ENCODE peak calls at places on chromosome X, in five cellular contexts. B is AG04449; S is CD8-positive, alpha-beta memory T cell; C is lower lobe of right lung; N is HCT116. U is an unnamed sample.

GRCh38 chrX:19904778-19905367 is 17.5 kb upstream of the SH3KBP1 start:
- DNase-seq in B (no peak), S (no peak), C (no peak), N (peak), U (no peak)

GRCh38 chrX:55908685-55909212 is 191.2 kb downstream of the RRAGB start:
- DNase-seq in B (no peak), S (no peak), C (no peak), N (no peak), U (peak)

GRCh38 chrX:3250946-3251345 is 95.5 kb downstream of the MXRA5 start:
- DNase-seq in B (no peak), S (no peak), C (no peak), N (no peak), U (no peak)

GRCh38 chrX:57156397-57157049 is 19.3 kb upstream of the SPIN2A start:
- DNase-seq in B (no peak), S (no peak), C (no peak), N (peak), U (no peak)

GRCh38 chrX:104376937-104377336 is 122.2 kb upstream of the ESX1 start:
- DNase-seq in B (no peak), S (no peak), C (no peak), N (no peak), U (no peak)

GRCh38 chrX:70033348-70033747 is 16.4 kb downstream of the AWAT2 start:
- DNase-seq in B (no peak), S (no peak), C (no peak), N (peak), U (peak)

GRCh38 chrX:7385131-7385530 is 237.2 kb upstream of the PUDP start:
- DNase-seq in B (no peak), S (no peak), C (no peak), N (no peak), U (no peak)

GRCh38 chrX:66676413-66676812 is 37.5 kb upstream of the EDA2R start:
- DNase-seq in B (no peak), S (no peak), C (no peak), N (no peak), U (no peak)

GRCh38 chrX:120109378-120109777 is 6.3 kb downstream of the RHOXF1 start:
- DNase-seq in B (no peak), S (no peak), C (no peak), N (no peak), U (no peak)

GRCh38 chrX:138128025-138128671 is 562.2 kb downstream of the ZIC3 start:
- DNase-seq in B (no peak), S (no peak), C (no peak), N (peak), U (no peak)

GRCh38 chrX:124388562-124388961 is 42.2 kb downstream of the SH2D1A start:
- DNase-seq in B (no peak), S (peak), C (peak), N (peak), U (peak)

GRCh38 chrX:40245411-40246140 is 147.8 kb upstream of the BCOR start:
- DNase-seq in B (no peak), S (no peak), C (no peak), N (no peak), U (peak)

GRCh38 chrX:131633285-131633917 is 89.5 kb downstream of the OR13H1 start:
- DNase-seq in B (no peak), S (no peak), C (no peak), N (peak), U (no peak)

GRCh38 chrX:116873678-116874077 is 410.9 kb upstream of the CT83 start:
- DNase-seq in B (no peak), S (no peak), C (no peak), N (no peak), U (no peak)

DNA sequence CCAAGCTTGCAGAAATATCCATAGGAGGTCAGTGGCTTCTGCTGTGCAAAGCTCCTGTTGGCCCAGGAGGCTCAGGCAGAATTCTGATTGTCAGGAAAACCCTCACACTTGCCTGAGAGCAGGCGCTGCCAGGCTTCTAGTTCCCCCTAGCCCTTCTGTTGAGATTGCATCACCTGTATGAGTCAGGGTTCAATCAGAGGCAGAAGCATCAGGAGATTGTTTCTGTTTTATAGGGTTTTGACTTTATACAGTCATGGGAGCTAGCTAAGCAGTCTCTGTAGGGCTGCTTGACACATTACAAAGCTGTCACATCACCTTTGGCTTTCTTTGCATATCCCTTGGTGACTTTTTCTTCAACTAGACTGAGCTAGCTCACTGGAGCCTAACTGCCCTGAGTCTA is 27.8 kb downstream of the DIPK2B start:
- DNase-seq in B (no peak), S (no peak), C (no peak), N (peak), U (no peak)
- H3K4me3 ChIP-seq in B (no peak), S (no peak), C (no peak), N (no peak), U (no peak)

GRCh38 chrX:73851014-73852009 is 288.3 kb downstream of the CHIC1 start:
- DNase-seq in B (no peak), S (no peak), C (no peak), N (no peak), U (no peak)

GRCh38 chrX:73849054-73849453 is 286.1 kb downstream of the CHIC1 start:
- DNase-seq in B (no peak), S (no peak), C (no peak), N (no peak), U (no peak)

GRCh38 chrX:73852022-73852421 is 289.0 kb downstream of the CHIC1 start:
- DNase-seq in B (no peak), S (no peak), C (no peak), N (no peak), U (no peak)

GRCh38 chrX:73850124-73851013 is 287.4 kb downstream of the CHIC1 start:
- DNase-seq in B (no peak), S (no peak), C (no peak), N (peak), U (no peak)

DNA sequence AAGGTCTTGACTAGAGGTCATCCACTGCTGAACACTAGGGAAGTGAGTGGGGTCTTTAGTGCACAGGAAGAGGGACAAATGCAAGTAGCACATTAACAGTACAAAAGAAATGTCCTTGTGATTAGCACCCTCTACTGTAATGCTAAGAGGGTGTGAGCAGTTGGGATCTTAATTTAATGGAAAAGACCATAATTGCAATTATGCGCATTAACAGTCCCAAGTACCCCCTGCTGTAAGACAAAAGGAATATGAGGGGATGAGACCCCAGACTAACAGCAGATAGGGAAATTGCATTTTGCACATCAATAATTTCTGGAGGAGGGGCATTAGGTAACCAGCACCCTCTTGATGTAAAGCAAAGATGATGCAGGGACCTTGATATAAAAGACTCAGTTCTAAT is 285.0 kb downstream of the CHIC1 start:
- DNase-seq in B (no peak), S (no peak), C (no peak), N (no peak), U (no peak)
- H3K4me3 ChIP-seq in B (no peak), S (no peak), C (no peak), N (no peak), U (no peak)

GRCh38 chrX:153674219-153674851 is 722 bp upstream of the PNCK start:
- DNase-seq in B (no peak), S (no peak), C (no peak), N (no peak), U (no peak)

GRCh38 chrX:153670748-153671588 is 2.6 kb downstream of the PNCK start:
- DNase-seq in B (no peak), S (no peak), C (no peak), N (no peak), U (no peak)

GRCh38 chrX:153673398-153674218 is at the start of gene PNCK:
- DNase-seq in B (no peak), S (no peak), C (no peak), N (no peak), U (no peak)

GRCh38 chrX:153671589-153672530 is 1.8 kb downstream of the PNCK start:
- DNase-seq in B (no peak), S (no peak), C (no peak), N (no peak), U (no peak)

GRCh38 chrX:153672531-153673397 is 849 bp downstream of the PNCK start:
- DNase-seq in B (no peak), S (no peak), C (no peak), N (no peak), U (no peak)
- H3K4me3 ChIP-seq in B (no peak), S (no peak), C (no peak), N (no peak), U (no peak)

GRCh38 chrX:107739541-107739940 is 36.0 kb downstream of the TSC22D3 start:
- DNase-seq in B (no peak), S (no peak), C (no peak), N (no peak), U (no peak)

GRCh38 chrX:107741318-107741813 is 34.2 kb downstream of the TSC22D3 start:
- DNase-seq in B (no peak), S (no peak), C (no peak), N (no peak), U (no peak)

GRCh38 chrX:107743995-107744394 is 31.6 kb downstream of the TSC22D3 start:
- DNase-seq in B (no peak), S (no peak), C (no peak), N (no peak), U (no peak)

GRCh38 chrX:107744868-107745267 is 30.7 kb downstream of the TSC22D3 start:
- DNase-seq in B (no peak), S (no peak), C (no peak), N (no peak), U (no peak)

GRCh38 chrX:107742754-107743191 is 32.8 kb downstream of the TSC22D3 start:
- DNase-seq in B (no peak), S (no peak), C (no peak), N (no peak), U (no peak)
- H3K4me3 ChIP-seq in B (no peak), S (peak), C (peak), N (no peak), U (no peak)

GRCh38 chrX:72304877-72305276 is 837 bp downstream of the CITED1 start:
- DNase-seq in B (no peak), S (no peak), C (no peak), N (no peak), U (no peak)
- H3K4me3 ChIP-seq in B (peak), S (no peak), C (peak), N (no peak), U (peak)

GRCh38 chrX:134694935-134695334 is 36.7 kb upstream of the PLAC1 start:
- DNase-seq in B (no peak), S (no peak), C (no peak), N (no peak), U (no peak)
- H3K4me3 ChIP-seq in B (no peak), S (no peak), C (no peak), N (no peak), U (no peak)

GRCh38 chrX:71911023-71911730 is 532 bp downstream of the NHSL2 start:
- DNase-seq in B (no peak), S (peak), C (no peak), N (no peak), U (no peak)
- H3K4me3 ChIP-seq in B (peak), S (no peak), C (peak), N (no peak), U (peak)